ENCODE peak calls at places on chromosomes 11 and 22, in nine cellular contexts. One of them, this sample, is unnamed.

GRCh38 chr22:40922484-40923303 is 28.5 kb upstream of the RBX1 start:
- DNase-seq in kidney: no peak
- DNase-seq in GM23338: peak; percentile 72
- DNase-seq in neural progenitor cell: peak; percentile 55
- DNase-seq in RWPE1: peak; percentile 13
- DNase-seq in Calu3: peak; percentile 28
- DNase-seq in A549: peak; percentile 47
- DNase-seq in GM12865: peak; percentile 72
- DNase-seq in mucosa of descending colon: peak; percentile 62
- DNase-seq in this sample: no peak

GRCh38 chr11:123545726-123546125 is 108.7 kb downstream of the SCN3B start:
- DNase-seq in kidney: no peak
- DNase-seq in GM23338: no peak
- DNase-seq in neural progenitor cell: peak; percentile 31
- DNase-seq in RWPE1: no peak
- DNase-seq in Calu3: no peak
- DNase-seq in A549: no peak
- DNase-seq in GM12865: no peak
- DNase-seq in mucosa of descending colon: no peak
- DNase-seq in this sample: no peak

GRCh38 chr11:94774345-94774744 is 6.2 kb downstream of the AMOTL1 start:
- DNase-seq in kidney: no peak
- DNase-seq in GM23338: no peak
- DNase-seq in neural progenitor cell: no peak
- DNase-seq in RWPE1: no peak
- DNase-seq in Calu3: no peak
- DNase-seq in A549: no peak
- DNase-seq in GM12865: no peak
- DNase-seq in mucosa of descending colon: no peak
- DNase-seq in this sample: no peak

GRCh38 chr11:75265851-75266531 is 25.4 kb downstream of the TPBGL start:
- DNase-seq in kidney: peak; percentile 58
- DNase-seq in GM23338: no peak
- DNase-seq in neural progenitor cell: no peak
- DNase-seq in RWPE1: no peak
- DNase-seq in Calu3: no peak
- DNase-seq in A549: no peak
- DNase-seq in GM12865: no peak
- DNase-seq in mucosa of descending colon: no peak
- DNase-seq in this sample: peak; percentile 12

GRCh38 chr22:28132466-28132865 is 213.4 kb upstream of the PITPNB start:
- DNase-seq in kidney: no peak
- DNase-seq in GM23338: no peak
- DNase-seq in neural progenitor cell: no peak
- DNase-seq in RWPE1: no peak
- DNase-seq in Calu3: no peak
- DNase-seq in A549: no peak
- DNase-seq in GM12865: no peak
- DNase-seq in mucosa of descending colon: no peak
- DNase-seq in this sample: no peak

GRCh38 chr11:1458340-1459218 is 28.0 kb downstream of the MOB2 start:
- DNase-seq in kidney: peak; percentile 93
- DNase-seq in GM23338: peak; percentile 44
- DNase-seq in neural progenitor cell: peak; percentile 70
- DNase-seq in RWPE1: peak; percentile 52
- DNase-seq in Calu3: peak; percentile 17
- DNase-seq in A549: peak; percentile 55
- DNase-seq in GM12865: no peak
- DNase-seq in mucosa of descending colon: peak; percentile 73
- DNase-seq in this sample: peak; percentile 77

GRCh38 chr11:123173040-123173855 is 21.8 kb downstream of the CLMP start:
- DNase-seq in kidney: no peak
- DNase-seq in GM23338: no peak
- DNase-seq in neural progenitor cell: no peak
- DNase-seq in RWPE1: peak; percentile 79
- DNase-seq in Calu3: no peak
- DNase-seq in A549: no peak
- DNase-seq in GM12865: no peak
- DNase-seq in mucosa of descending colon: no peak
- DNase-seq in this sample: no peak

GRCh38 chr11:17544181-17544622 is at the start of gene USH1C:
- DNase-seq in kidney: peak; percentile 80
- DNase-seq in GM23338: peak; percentile 77
- DNase-seq in neural progenitor cell: peak; percentile 65
- DNase-seq in RWPE1: peak; percentile 46
- DNase-seq in Calu3: peak; percentile 87
- DNase-seq in A549: peak; percentile 44
- DNase-seq in GM12865: no peak
- DNase-seq in mucosa of descending colon: peak; percentile 87
- DNase-seq in this sample: peak; percentile 41

GRCh38 chr22:32920032-32920628 is 118.6 kb downstream of the TIMP3 start:
- DNase-seq in kidney: no peak
- DNase-seq in GM23338: no peak
- DNase-seq in neural progenitor cell: no peak
- DNase-seq in RWPE1: no peak
- DNase-seq in Calu3: no peak
- DNase-seq in A549: no peak
- DNase-seq in GM12865: no peak
- DNase-seq in mucosa of descending colon: peak; percentile 43
- DNase-seq in this sample: no peak

GRCh38 chr11:43517518-43517917 is 158.8 kb downstream of the TTC17 start:
- DNase-seq in kidney: no peak
- DNase-seq in GM23338: no peak
- DNase-seq in neural progenitor cell: no peak
- DNase-seq in RWPE1: no peak
- DNase-seq in Calu3: no peak
- DNase-seq in A549: no peak
- DNase-seq in GM12865: no peak
- DNase-seq in mucosa of descending colon: no peak
- DNase-seq in this sample: no peak

GRCh38 chr11:21144556-21144955 is 475.2 kb downstream of the NELL1 start:
- DNase-seq in kidney: no peak
- DNase-seq in GM23338: no peak
- DNase-seq in neural progenitor cell: no peak
- DNase-seq in RWPE1: no peak
- DNase-seq in Calu3: no peak
- DNase-seq in A549: no peak
- DNase-seq in GM12865: no peak
- DNase-seq in mucosa of descending colon: no peak
- DNase-seq in this sample: no peak

DNA sequence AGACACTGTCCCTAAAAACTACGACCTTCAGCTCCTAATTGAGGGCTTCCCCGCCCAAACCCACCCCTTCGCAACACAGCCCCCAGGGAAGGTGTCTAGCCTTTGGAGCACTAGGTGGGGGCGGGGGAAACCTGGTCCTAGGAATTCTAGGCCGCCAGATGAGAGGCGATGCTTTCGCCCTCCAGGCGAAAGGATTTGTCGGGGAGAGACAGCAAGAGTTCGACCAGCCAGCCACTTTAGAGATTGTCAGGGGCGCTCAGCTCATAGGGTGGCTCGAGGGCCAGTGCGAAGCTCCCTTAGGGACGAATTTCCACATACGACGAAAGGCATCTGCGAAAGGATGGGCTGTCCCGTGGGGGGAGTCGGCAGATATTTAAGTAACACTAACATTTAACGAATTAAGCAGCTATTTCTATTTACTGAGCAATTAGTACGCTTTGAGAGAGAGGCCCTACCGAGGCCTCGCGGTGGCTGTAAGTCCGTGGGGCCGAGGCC is 5.3 kb downstream of the CD248 start:
- DNase-seq in kidney: peak; percentile 67
- DNase-seq in GM23338: peak; percentile 67
- DNase-seq in neural progenitor cell: no peak
- DNase-seq in RWPE1: no peak
- DNase-seq in Calu3: no peak
- DNase-seq in A549: no peak
- DNase-seq in GM12865: no peak
- DNase-seq in mucosa of descending colon: no peak
- DNase-seq in this sample: peak; percentile 60
- TF ChIP-seq CTCF in kidney: peak; percentile 91
- TF ChIP-seq CTCF in GM23338: no peak
- TF ChIP-seq CTCF in neural progenitor cell: no peak
- TF ChIP-seq CTCF in RWPE1: peak; percentile 87
- TF ChIP-seq CTCF in Calu3: no peak
- TF ChIP-seq CTCF in A549: no peak
- TF ChIP-seq CTCF in GM12865: no peak
- TF ChIP-seq CTCF in mucosa of descending colon: no peak
- TF ChIP-seq CTCF in this sample: peak; percentile 46

GRCh38 chr11:63906585-63906984 is 10.4 kb downstream of the RCOR2 start:
- DNase-seq in kidney: no peak
- DNase-seq in GM23338: peak; percentile 70
- DNase-seq in neural progenitor cell: peak; percentile 52
- DNase-seq in RWPE1: no peak
- DNase-seq in Calu3: peak; percentile 35
- DNase-seq in A549: no peak
- DNase-seq in GM12865: peak; percentile 47
- DNase-seq in mucosa of descending colon: peak; percentile 65
- DNase-seq in this sample: peak; percentile 58
- TF ChIP-seq CTCF in kidney: peak; percentile 7
- TF ChIP-seq CTCF in GM23338: peak; percentile 30
- TF ChIP-seq CTCF in neural progenitor cell: peak; percentile 47
- TF ChIP-seq CTCF in RWPE1: no peak
- TF ChIP-seq CTCF in Calu3: peak; percentile 43
- TF ChIP-seq CTCF in A549: peak; percentile 40
- TF ChIP-seq CTCF in GM12865: peak; percentile 18
- TF ChIP-seq CTCF in mucosa of descending colon: no peak
- TF ChIP-seq CTCF in this sample: peak; percentile 27

DNA sequence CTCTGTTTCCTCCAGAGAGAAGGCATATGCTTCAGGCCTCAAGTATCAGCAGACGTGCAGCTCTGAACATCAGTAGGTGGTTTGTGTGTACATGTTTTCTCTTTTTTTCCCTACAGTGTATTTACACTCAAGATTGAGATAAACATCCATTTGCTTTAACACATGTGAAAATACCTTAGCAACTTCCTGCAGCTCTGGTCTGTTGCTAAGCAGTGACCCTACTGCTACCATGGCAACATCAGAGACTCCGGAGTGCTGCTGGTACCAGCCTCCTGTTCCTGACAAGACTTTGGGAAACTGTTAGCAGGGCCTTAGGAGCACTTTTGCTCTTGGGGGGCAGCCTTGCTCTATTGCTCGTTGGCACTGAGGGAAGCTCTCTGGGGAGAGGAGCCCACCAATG is 221.2 kb upstream of the PLET1 start:
- DNase-seq in kidney: no peak
- DNase-seq in GM23338: no peak
- DNase-seq in neural progenitor cell: no peak
- DNase-seq in RWPE1: no peak
- DNase-seq in Calu3: no peak
- DNase-seq in A549: no peak
- DNase-seq in GM12865: no peak
- DNase-seq in mucosa of descending colon: no peak
- DNase-seq in this sample: no peak
- TF ChIP-seq CTCF in kidney: no peak
- TF ChIP-seq CTCF in GM23338: no peak
- TF ChIP-seq CTCF in neural progenitor cell: no peak
- TF ChIP-seq CTCF in RWPE1: no peak
- TF ChIP-seq CTCF in Calu3: no peak
- TF ChIP-seq CTCF in A549: no peak
- TF ChIP-seq CTCF in GM12865: no peak
- TF ChIP-seq CTCF in mucosa of descending colon: no peak
- TF ChIP-seq CTCF in this sample: no peak

DNA sequence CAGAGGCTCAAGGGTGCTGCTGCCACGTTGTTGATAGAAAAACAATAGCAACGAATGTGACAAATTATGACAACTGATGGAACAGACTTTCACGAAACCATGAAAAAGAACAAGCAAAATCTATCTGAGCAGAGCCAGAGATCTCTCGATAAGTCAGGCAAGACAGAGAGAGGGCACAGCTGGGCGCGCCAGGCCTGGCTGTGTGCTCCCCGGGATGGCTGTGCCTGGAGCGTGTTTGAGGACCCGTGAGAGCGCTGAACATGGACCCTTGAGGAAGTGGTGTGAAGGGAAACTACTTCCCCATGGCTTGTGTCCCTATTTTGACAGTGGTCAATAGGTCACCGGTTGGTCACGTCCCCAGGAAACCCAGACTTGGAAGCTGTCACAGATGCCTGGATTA is 83.1 kb upstream of the FGF3 start:
- DNase-seq in kidney: peak; percentile 47
- DNase-seq in GM23338: no peak
- DNase-seq in neural progenitor cell: no peak
- DNase-seq in RWPE1: no peak
- DNase-seq in Calu3: no peak
- DNase-seq in A549: no peak
- DNase-seq in GM12865: no peak
- DNase-seq in mucosa of descending colon: no peak
- DNase-seq in this sample: peak; percentile 3
- TF ChIP-seq CTCF in kidney: no peak
- TF ChIP-seq CTCF in GM23338: no peak
- TF ChIP-seq CTCF in neural progenitor cell: no peak
- TF ChIP-seq CTCF in RWPE1: no peak
- TF ChIP-seq CTCF in Calu3: no peak
- TF ChIP-seq CTCF in A549: no peak
- TF ChIP-seq CTCF in GM12865: no peak
- TF ChIP-seq CTCF in mucosa of descending colon: no peak
- TF ChIP-seq CTCF in this sample: no peak

GRCh38 chr11:6565988-6566703 is 37.3 kb downstream of the RRP8 start:
- DNase-seq in kidney: no peak
- DNase-seq in GM23338: no peak
- DNase-seq in neural progenitor cell: no peak
- DNase-seq in RWPE1: no peak
- DNase-seq in Calu3: no peak
- DNase-seq in A549: no peak
- DNase-seq in GM12865: no peak
- DNase-seq in mucosa of descending colon: no peak
- DNase-seq in this sample: no peak

GRCh38 chr11:6569706-6570105 is 33.7 kb downstream of the RRP8 start:
- DNase-seq in kidney: no peak
- DNase-seq in GM23338: no peak
- DNase-seq in neural progenitor cell: no peak
- DNase-seq in RWPE1: no peak
- DNase-seq in Calu3: no peak
- DNase-seq in A549: no peak
- DNase-seq in GM12865: no peak
- DNase-seq in mucosa of descending colon: no peak
- DNase-seq in this sample: no peak

GRCh38 chr11:6566704-6567370 is 36.6 kb downstream of the RRP8 start:
- DNase-seq in kidney: no peak
- DNase-seq in GM23338: no peak
- DNase-seq in neural progenitor cell: no peak
- DNase-seq in RWPE1: no peak
- DNase-seq in Calu3: no peak
- DNase-seq in A549: no peak
- DNase-seq in GM12865: no peak
- DNase-seq in mucosa of descending colon: no peak
- DNase-seq in this sample: no peak

GRCh38 chr11:6567371-6567745 is 36.1 kb downstream of the RRP8 start:
- DNase-seq in kidney: no peak
- DNase-seq in GM23338: no peak
- DNase-seq in neural progenitor cell: no peak
- DNase-seq in RWPE1: no peak
- DNase-seq in Calu3: no peak
- DNase-seq in A549: no peak
- DNase-seq in GM12865: no peak
- DNase-seq in mucosa of descending colon: no peak
- DNase-seq in this sample: no peak

GRCh38 chr11:6568191-6568918 is 35.1 kb downstream of the RRP8 start:
- DNase-seq in kidney: peak; percentile 53
- DNase-seq in GM23338: peak; percentile 67
- DNase-seq in neural progenitor cell: peak; percentile 68
- DNase-seq in RWPE1: peak; percentile 32
- DNase-seq in Calu3: no peak
- DNase-seq in A549: peak; percentile 24
- DNase-seq in GM12865: no peak
- DNase-seq in mucosa of descending colon: peak; percentile 31
- DNase-seq in this sample: no peak
- TF ChIP-seq CTCF in kidney: no peak
- TF ChIP-seq CTCF in GM23338: peak; percentile 53
- TF ChIP-seq CTCF in neural progenitor cell: peak; percentile 19
- TF ChIP-seq CTCF in RWPE1: no peak
- TF ChIP-seq CTCF in Calu3: no peak
- TF ChIP-seq CTCF in A549: no peak
- TF ChIP-seq CTCF in GM12865: no peak
- TF ChIP-seq CTCF in mucosa of descending colon: no peak
- TF ChIP-seq CTCF in this sample: no peak

This sample was measured in glutamatergic neuron.